ENCODE peak calls at places on chromosomes 6 and 20, in five cellular contexts. V is hepatocyte, M is K562, W is endothelial cell of umbilical vein, I is astrocyte. F is an unnamed sample. For H3K4me1 and H3K36me3, the result is how much of the 10 kb centered on the place peaks cover.

GRCh38 chr6:165774903-165775608 is 112.0 kb upstream of the PDE10A start:
- DNase-seq in I (peak), W (peak), M (no peak), V (no peak), F (no peak)

GRCh38 chr6:153032255-153032882 is 29.9 kb upstream of the MTRF1L start:
- DNase-seq in M (peak), I (peak), W (peak), V (peak), F (peak)

GRCh38 chr6:128252293-128253176 is 267.9 kb downstream of the PTPRK start:
- DNase-seq in V (no peak), M (no peak), I (peak), W (no peak), F (no peak)

GRCh38 chr6:169848946-169849345 is 97.5 kb downstream of the ERMARD start:
- DNase-seq in M (no peak), V (no peak), W (no peak), I (no peak), F (no peak)

GRCh38 chr6:22399693-22400092 is 102.9 kb upstream of the PRL start:
- DNase-seq in I (peak), M (no peak), V (peak), W (peak), F (peak)

GRCh38 chr6:72787521-72788031 is 165.7 kb downstream of the KCNQ5 start:
- DNase-seq in V (peak), W (peak), I (peak), M (no peak), F (peak)

GRCh38 chr20:16434087-16434664 is 139.1 kb downstream of the KIF16B start:
- DNase-seq in V (peak), W (peak), I (no peak), M (peak), F (peak)

GRCh38 chr6:42935322-42935721 is 6.0 kb downstream of the CNPY3 start:
- DNase-seq in I (no peak), M (peak), W (no peak), V (no peak), F (no peak)

GRCh38 chr6:27865952-27866369 is 46.2 kb downstream of the OR2B2 start:
- DNase-seq in I (no peak), W (no peak), V (peak), M (no peak), F (peak)

GRCh38 chr20:41387433-41387832 is 20.8 kb upstream of the EMILIN3 start:
- DNase-seq in W (no peak), M (peak), V (peak), I (no peak), F (no peak)

GRCh38 chr6:92790381-92790780 is 629.0 kb downstream of the EPHA7 start:
- DNase-seq in V (no peak), I (no peak), M (no peak), W (no peak), F (no peak)

GRCh38 chr6:57284056-57284455 is 33.4 kb upstream of the PRIM2 start:
- DNase-seq in I (peak), V (no peak), W (no peak), M (no peak), F (no peak)

GRCh38 chr6:83167726-83168278 is 25.3 kb downstream of the PGM3 start:
- DNase-seq in I (no peak), V (no peak), M (no peak), W (no peak), F (no peak)

GRCh38 chr6:15265787-15266186 is 19.9 kb downstream of the JARID2 start:
- DNase-seq in W (peak), V (no peak), I (no peak), M (no peak), F (no peak)

GRCh38 chr6:155313602-155314091 is 637 bp downstream of the TFB1M start:
- DNase-seq in W (no peak), V (peak), I (no peak), M (no peak), F (peak)

GRCh38 chr6:158017621-158018369 is 36.1 kb downstream of the SYNJ2 start:
- DNase-seq in M (no peak), W (no peak), I (no peak), V (no peak), F (no peak)

GRCh38 chr20:50391444-50392137 is 118.6 kb upstream of the PTPN1 start:
- DNase-seq in W (no peak), V (no peak), M (no peak), I (no peak), F (no peak)

GRCh38 chr20:50393242-50393641 is 116.9 kb upstream of the PTPN1 start:
- DNase-seq in M (no peak), I (no peak), V (no peak), W (no peak), F (no peak)

GRCh38 chr20:50393990-50394561 is 116.1 kb upstream of the PTPN1 start:
- DNase-seq in V (no peak), I (no peak), W (no peak), M (no peak), F (no peak)

GRCh38 chr20:50390685-50391443 is 119.3 kb upstream of the PTPN1 start:
- DNase-seq in I (no peak), V (no peak), M (no peak), W (no peak), F (no peak)

GRCh38 chr20:50392138-50392866 is 117.9 kb upstream of the PTPN1 start:
- DNase-seq in W (no peak), M (no peak), V (no peak), I (no peak), F (peak)
- H3K4me1 ChIP-seq in W (under half), M (under half), V (under half), I (under half), F (under half)

GRCh38 chr6:70343313-70343712 is 40.4 kb upstream of the COL9A1 start:
- DNase-seq in I (no peak), W (no peak), V (no peak), M (no peak), F (no peak)
- H3K36me3 ChIP-seq in I (under half), W (under half), V (under half), M (under half), F (under half)

DNA sequence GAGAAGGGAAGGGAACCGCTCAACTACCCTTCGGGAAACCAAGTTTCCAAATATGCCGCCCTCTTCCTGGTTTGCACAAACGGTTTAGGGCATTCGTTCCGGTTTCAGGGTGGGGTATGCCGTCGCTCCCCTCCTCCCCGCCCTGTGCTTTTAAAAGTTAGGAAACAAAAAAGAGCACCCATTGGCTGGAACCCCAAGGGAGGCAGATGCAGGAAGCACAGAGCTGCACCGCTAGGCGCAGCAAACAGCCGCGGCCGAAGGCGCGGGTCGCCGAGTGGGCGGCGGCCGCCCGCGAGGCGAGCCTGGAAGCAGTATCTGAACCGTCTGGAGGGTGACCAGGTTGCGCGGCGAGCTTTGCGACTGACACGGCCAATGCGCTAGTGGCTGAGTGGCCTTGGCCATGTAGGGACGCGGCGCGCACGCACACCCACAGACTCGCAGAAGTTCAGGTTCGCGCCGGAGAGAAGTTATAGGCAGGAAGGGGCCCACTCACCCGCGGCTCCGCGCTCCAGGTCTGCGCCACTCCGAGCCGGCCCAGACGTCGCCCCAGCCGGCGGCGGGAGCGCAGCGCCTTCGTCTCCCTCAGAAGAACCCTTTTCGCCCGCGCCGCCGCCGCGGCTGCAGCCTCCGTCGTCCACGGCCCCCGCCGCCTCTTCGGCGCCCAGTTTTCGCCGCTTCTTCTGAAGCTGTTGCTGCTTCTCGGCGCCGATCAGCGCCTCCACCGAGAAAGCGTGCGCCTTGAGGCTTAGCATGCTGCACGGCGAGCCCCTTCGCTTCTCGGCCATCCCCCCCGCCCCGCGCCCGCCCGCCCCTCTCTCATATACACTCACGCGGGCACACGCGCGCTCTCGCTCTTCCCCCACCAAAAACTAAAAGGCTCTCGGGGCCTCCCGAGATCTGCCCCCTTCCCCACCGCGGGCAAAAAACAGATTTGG is 734 bp downstream of the TBX18 start:
- DNase-seq in I (peak), M (peak), V (peak), W (peak), F (peak)
- TF ChIP-seq EZH2 in I (no peak), M (no peak), V (peak), W (no peak), F (peak)

DNA sequence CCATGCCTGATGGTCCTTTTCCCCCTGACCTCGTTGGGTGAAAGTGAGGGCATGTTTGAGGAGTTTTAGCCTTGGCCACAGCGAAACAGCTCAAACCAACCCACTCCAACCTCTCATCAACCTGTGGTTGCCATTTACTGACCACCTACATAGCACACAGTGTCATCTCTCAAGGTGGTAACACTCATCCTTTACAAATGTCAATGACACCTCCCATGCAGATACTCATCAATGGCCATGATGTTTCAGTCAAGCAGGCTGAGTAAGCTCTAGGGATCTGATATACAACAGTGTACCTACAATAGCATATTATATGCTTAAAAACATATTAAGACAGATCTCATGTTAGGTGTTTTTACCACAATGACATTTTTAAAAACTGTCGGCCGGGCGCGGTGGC is 9.3 kb downstream of the RRAGD start:
- DNase-seq in M (no peak), I (no peak), W (no peak), V (no peak), F (no peak)
- H3K4me1 ChIP-seq in M (under half), I (under half), W (under half), V (under half), F (under half)

DNA sequence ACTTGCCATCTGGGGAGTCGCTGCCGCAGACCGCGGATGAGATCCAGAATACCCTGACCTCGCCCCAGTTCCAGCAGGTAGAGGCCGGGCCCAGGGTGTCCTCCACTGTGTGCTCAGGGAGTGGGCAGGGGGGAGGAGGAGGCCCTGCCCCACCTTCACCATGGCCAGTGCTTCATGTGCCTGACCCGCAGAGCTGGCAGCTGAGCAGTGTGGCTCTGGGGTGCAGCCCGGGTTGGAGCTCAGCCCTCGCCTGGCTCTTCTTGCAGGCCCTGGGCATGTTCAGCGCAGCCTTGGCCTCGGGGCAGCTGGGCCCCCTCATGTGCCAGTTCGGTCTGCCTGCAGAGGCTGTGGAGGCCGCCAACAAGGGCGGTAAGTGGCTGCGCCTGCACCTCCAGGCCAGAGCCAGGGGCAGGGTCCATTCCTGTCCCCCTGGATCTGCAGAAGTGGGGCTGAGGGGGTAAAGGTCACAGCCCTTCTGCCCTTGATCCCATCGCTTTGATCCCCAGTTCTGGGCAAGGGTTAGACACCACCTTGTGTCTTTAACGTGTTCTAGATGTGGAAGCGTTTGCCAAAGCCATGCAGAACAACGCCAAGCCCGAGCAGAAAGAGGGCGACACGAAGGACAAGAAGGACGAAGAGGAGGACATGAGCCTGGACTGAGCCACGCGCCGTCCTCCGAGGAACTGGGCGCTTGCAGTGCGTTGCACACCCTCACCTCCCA is 5.5 kb downstream of the ADRM1 start:
- DNase-seq in V (no peak), M (no peak), I (no peak), W (no peak), F (no peak)
- H3K36me3 ChIP-seq in V (under half), M (half or more), I (under half), W (under half), F (under half)

GRCh38 chr6:33213166-33213988 is 5.1 kb downstream of the RING1 start:
- DNase-seq in V (no peak), I (no peak), M (peak), W (no peak), F (no peak)
- TF ChIP-seq EZH2 in V (no peak), I (no peak), M (no peak), W (no peak), F (no peak)

GRCh38 chr6:25962368-25963127 is at the start of gene TRIM38:
- DNase-seq in V (peak), M (peak), I (peak), W (peak), F (peak)
- H3K4me1 ChIP-seq in V (under half), M (under half), I (under half), W (under half), F (under half)

F was measured in mammary epithelial cell.